ENCODE peak calls at places on chromosome 12, in nine cellular contexts. G is HCT116; A is A549; D is non-pigmented ciliary epithelial cell; V is kidney tubule cell; T is mesenchymal stem cell; W is NCI-H1694 treated with DMSO at 0.1 percent for 48 hours; Z is activated T-helper 1 cell treated with anti-CD3 and anti-CD28 coated beads, Interleukin-12 subunit alpha, Interleukin-12 subunit beta, Interleukin-2, Interleukin-4 antibody, amounts not matched to agents 30 ng/mL and 10 ng/mL and 1 ng/mL, durations not matched to agents 14 hours and 24 hours and 36 hours; Q is neural progenitor cell. X is an unnamed sample.

GRCh38 chr12:48889679-48890078 is 24.0 kb upstream of the RND1 start:
- DNase-seq in T (no peak), A (no peak), D (no peak), Z (no peak), G (no peak), Q (no peak), W (no peak), V (no peak), X (no peak)

GRCh38 chr12:102182635-102183034 is 15.0 kb downstream of the PMCH start:
- DNase-seq in Q (no peak), D (no peak), Z (no peak), T (no peak), W (no peak), A (no peak), G (no peak), V (no peak), X (no peak)

GRCh38 chr12:116955382-116956021 is 44.8 kb downstream of the FBXW8 start:
- DNase-seq in D (no peak), G (peak), V (peak), W (no peak), Q (no peak), A (peak), T (peak), Z (no peak), X (no peak)

GRCh38 chr12:124264089-124264795 is 30.7 kb upstream of the RFLNA start:
- DNase-seq in G (no peak), Z (no peak), D (no peak), A (no peak), Q (no peak), T (no peak), W (no peak), V (no peak), X (no peak)

GRCh38 chr12:120075034-120075616 is 41.4 kb downstream of the RAB35 start:
- DNase-seq in T (no peak), V (no peak), Q (no peak), D (no peak), A (no peak), G (no peak), Z (no peak), W (no peak), X (no peak)

GRCh38 chr12:90794212-90794611 is 160.8 kb downstream of the CCER1 start:
- DNase-seq in Q (no peak), Z (no peak), V (no peak), T (peak), A (no peak), W (no peak), D (no peak), G (no peak), X (no peak)

GRCh38 chr12:52867636-52868035 is 18.8 kb upstream of the KRT78 start:
- DNase-seq in Z (no peak), V (no peak), A (no peak), T (no peak), D (no peak), Q (no peak), W (no peak), G (no peak), X (no peak)

GRCh38 chr12:3076730-3077571 is at the start of gene TSPAN9:
- DNase-seq in A (peak), Z (peak), T (peak), Q (peak), G (no peak), D (no peak), W (peak), V (peak), X (peak)

GRCh38 chr12:104049278-104050257 is at the start of gene GLT8D2:
- DNase-seq in Z (no peak), A (no peak), Q (peak), D (peak), T (peak), W (no peak), G (no peak), V (peak), X (no peak)

GRCh38 chr12:25241171-25242020 is 9.3 kb downstream of the KRAS start:
- DNase-seq in A (no peak), T (peak), V (peak), Z (no peak), Q (peak), G (peak), W (peak), D (no peak), X (no peak)

GRCh38 chr12:6725350-6725749 is 1.5 kb downstream of the COPS7A start:
- DNase-seq in Q (no peak), W (no peak), V (no peak), G (no peak), A (no peak), D (no peak), T (no peak), Z (no peak), X (no peak)

GRCh38 chr12:41531147-41531829 is 343.2 kb downstream of the PDZRN4 start:
- DNase-seq in T (no peak), A (no peak), G (no peak), W (no peak), Q (no peak), V (no peak), D (no peak), Z (no peak), X (no peak)

GRCh38 chr12:120229583-120230325 is 28.8 kb upstream of the RPLP0 start:
- DNase-seq in Z (no peak), Q (peak), V (peak), D (no peak), T (peak), W (no peak), G (no peak), A (no peak), X (no peak)

GRCh38 chr12:67070604-67071003 is 198.6 kb upstream of the CAND1 start:
- DNase-seq in A (no peak), Q (no peak), T (no peak), Z (no peak), G (no peak), W (no peak), V (no peak), D (no peak), X (no peak)

GRCh38 chr12:59973515-59973914 is 377.7 kb downstream of the SLC16A7 start:
- DNase-seq in V (peak), D (peak), W (no peak), A (no peak), G (peak), Q (no peak), T (peak), Z (no peak), X (no peak)

X was measured in activated T-cell treated with anti-CD3 and anti-CD28 coated beads for 48 hours.